ENCODE peak calls at places on chromosome 18, in four cellular contexts. D is K562, Y is HepG2, P is GM12878. B is an unnamed sample.

GRCh38 chr18:59311631-59312030 is 6.8 kb downstream of the CPLX4 start:
- DNase-seq in Y (no peak), P (no peak), D (no peak), B (no peak)

GRCh38 chr18:50190236-50190635 is 4.7 kb downstream of the MYO5B start:
- DNase-seq in D (no peak), P (no peak), Y (peak; percentile 12), B (no peak)

GRCh38 chr18:61965306-61965705 is 72.5 kb upstream of the RNF152 start:
- DNase-seq in D (no peak), P (no peak), Y (no peak), B (no peak)

GRCh38 chr18:35127201-35127600 is 86.0 kb downstream of the MAPRE2 start:
- DNase-seq in D (peak; percentile 58), P (no peak), Y (peak; percentile 19), B (no peak)

GRCh38 chr18:78939734-78940260 is 39.8 kb upstream of the SALL3 start:
- DNase-seq in D (no peak), Y (no peak), P (no peak), B (no peak)

GRCh38 chr18:9095297-9096012 is 7.0 kb upstream of the NDUFV2 start:
- DNase-seq in Y (peak; percentile 87), D (peak; percentile 46), P (peak; percentile 63), B (peak; percentile 13)

GRCh38 chr18:32707586-32707985 is 65.2 kb downstream of the KLHL14 start:
- DNase-seq in D (no peak), Y (no peak), P (no peak), B (no peak)

GRCh38 chr18:12038082-12038660 is 55.5 kb upstream of the ANKRD62 start:
- DNase-seq in D (no peak), P (no peak), Y (no peak), B (no peak)

GRCh38 chr18:52588916-52589315 is 248.9 kb downstream of the DCC start:
- DNase-seq in P (no peak), Y (no peak), D (no peak), B (no peak)

GRCh38 chr18:69936191-69936558 is 11.5 kb downstream of the CD226 start:
- DNase-seq in D (no peak), P (no peak), Y (no peak), B (no peak)

GRCh38 chr18:56505971-56506370 is 132.4 kb downstream of the TXNL1 start:
- DNase-seq in D (no peak), P (no peak), Y (no peak), B (no peak)

GRCh38 chr18:30387401-30387800 is 655.1 kb downstream of the DSC3 start:
- DNase-seq in P (no peak), Y (no peak), D (peak; percentile 80), B (no peak)

GRCh38 chr18:7614030-7614429 is 46.9 kb downstream of the PTPRM start:
- DNase-seq in Y (no peak), P (no peak), D (no peak), B (no peak)

GRCh38 chr18:7618821-7619410 is 51.8 kb downstream of the PTPRM start:
- DNase-seq in P (no peak), Y (no peak), D (no peak), B (no peak)

GRCh38 chr18:7617738-7618422 is 50.8 kb downstream of the PTPRM start:
- DNase-seq in P (no peak), D (no peak), Y (no peak), B (no peak)

GRCh38 chr18:7615840-7616239 is 48.7 kb downstream of the PTPRM start:
- DNase-seq in Y (no peak), D (no peak), P (no peak), B (no peak)

GRCh38 chr18:7616661-7617060 is 49.5 kb downstream of the PTPRM start:
- DNase-seq in D (no peak), Y (no peak), P (no peak), B (no peak)
- TF ChIP-seq BHLHE40 in D (no peak), Y (no peak), P (no peak), B (no peak)

GRCh38 chr18:63040788-63041410 is 278.7 kb downstream of the BCL2 start:
- DNase-seq in D (no peak), Y (no peak), P (peak; percentile 83), B (no peak)

GRCh38 chr18:63051928-63052327 is 267.6 kb downstream of the BCL2 start:
- DNase-seq in D (no peak), Y (no peak), P (no peak), B (no peak)

GRCh38 chr18:63043516-63043915 is 276.1 kb downstream of the BCL2 start:
- DNase-seq in P (no peak), D (no peak), Y (no peak), B (no peak)

GRCh38 chr18:63042351-63042750 is 277.2 kb downstream of the BCL2 start:
- DNase-seq in Y (no peak), D (no peak), P (no peak), B (no peak)

GRCh38 chr18:63046375-63046774 is 273.2 kb downstream of the BCL2 start:
- DNase-seq in D (no peak), P (no peak), Y (no peak), B (no peak)
- TF ChIP-seq HDAC2 in D (no peak), P (no peak), Y (no peak), B (no peak)

DNA sequence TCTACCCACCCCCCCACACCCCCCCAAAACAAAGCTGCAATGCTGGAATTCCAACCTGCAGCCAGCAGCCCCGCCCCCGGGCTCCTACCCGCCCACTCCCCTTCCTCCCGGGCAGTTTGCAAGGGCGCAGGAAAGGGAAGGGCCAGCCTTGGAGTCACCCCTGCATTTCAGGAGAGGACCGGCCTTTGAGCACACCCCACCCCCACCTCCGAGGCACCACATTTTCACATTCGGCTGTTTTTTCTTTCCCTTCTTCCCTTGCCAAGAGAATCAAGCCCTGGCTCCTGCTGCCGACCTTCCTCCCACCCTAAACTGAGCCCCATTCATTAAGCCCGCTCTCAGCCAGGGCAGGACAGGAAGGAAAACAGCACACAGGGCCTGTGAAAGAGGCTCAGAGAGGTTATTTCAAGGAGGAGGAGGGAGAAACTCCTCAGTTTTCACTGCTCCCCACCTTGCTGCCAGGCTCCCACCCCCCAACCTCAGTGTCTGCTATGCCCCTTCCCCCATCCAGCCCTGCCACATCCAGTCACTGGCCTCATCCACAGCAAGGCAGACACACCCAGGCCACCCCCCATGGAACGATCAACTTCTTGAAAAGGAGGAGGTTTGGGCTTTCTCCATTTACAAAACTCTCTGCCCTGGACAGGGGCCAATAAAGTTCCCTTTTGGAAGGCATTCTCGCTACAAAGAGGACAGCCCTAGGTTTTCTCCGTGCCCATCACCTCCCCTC is 11.2 kb downstream of the SMAD7 start:
- DNase-seq in D (no peak), Y (no peak), P (no peak), B (no peak)
- TF ChIP-seq BHLHE40 in D (no peak), Y (no peak), P (no peak), B (no peak)

GRCh38 chr18:27746241-27746640 is 430.7 kb downstream of the CDH2 start:
- DNase-seq in P (no peak), D (no peak), Y (no peak), B (no peak)

GRCh38 chr18:27749189-27749588 is 427.7 kb downstream of the CDH2 start:
- DNase-seq in D (no peak), Y (no peak), P (no peak), B (no peak)

GRCh38 chr18:27748336-27748735 is 428.6 kb downstream of the CDH2 start:
- DNase-seq in D (no peak), Y (no peak), P (no peak), B (no peak)

GRCh38 chr18:27752944-27753343 is 424.0 kb downstream of the CDH2 start:
- DNase-seq in P (no peak), D (no peak), Y (no peak), B (no peak)

DNA sequence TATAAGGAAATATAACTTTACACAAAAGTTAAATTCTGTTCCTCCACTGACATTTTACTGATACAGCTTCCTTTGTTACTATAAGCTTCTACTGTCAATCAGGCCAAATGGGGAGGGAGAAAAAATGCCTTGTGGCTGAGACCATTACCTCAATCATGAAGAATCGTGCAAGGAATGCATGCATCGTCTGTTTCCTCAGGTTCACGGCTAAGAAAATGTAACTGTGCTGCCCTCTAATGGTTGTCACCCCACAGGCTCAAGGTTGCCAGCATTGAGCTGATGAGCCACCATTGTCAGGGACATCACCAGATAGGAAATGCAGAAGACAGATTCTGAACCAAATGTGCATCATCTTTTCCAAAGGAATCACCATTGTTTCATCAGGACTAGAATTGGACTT is 426.9 kb downstream of the CDH2 start:
- DNase-seq in Y (peak; percentile 16), P (no peak), D (no peak), B (no peak)
- TF ChIP-seq HDAC2 in Y (no peak), P (no peak), D (no peak), B (no peak)

GRCh38 chr18:72727776-72728175 is 140.0 kb downstream of the NETO1 start:
- DNase-seq in P (no peak), D (no peak), Y (no peak), B (no peak)

GRCh38 chr18:72726201-72726600 is 141.6 kb downstream of the NETO1 start:
- DNase-seq in D (no peak), P (no peak), Y (no peak), B (no peak)

DNA sequence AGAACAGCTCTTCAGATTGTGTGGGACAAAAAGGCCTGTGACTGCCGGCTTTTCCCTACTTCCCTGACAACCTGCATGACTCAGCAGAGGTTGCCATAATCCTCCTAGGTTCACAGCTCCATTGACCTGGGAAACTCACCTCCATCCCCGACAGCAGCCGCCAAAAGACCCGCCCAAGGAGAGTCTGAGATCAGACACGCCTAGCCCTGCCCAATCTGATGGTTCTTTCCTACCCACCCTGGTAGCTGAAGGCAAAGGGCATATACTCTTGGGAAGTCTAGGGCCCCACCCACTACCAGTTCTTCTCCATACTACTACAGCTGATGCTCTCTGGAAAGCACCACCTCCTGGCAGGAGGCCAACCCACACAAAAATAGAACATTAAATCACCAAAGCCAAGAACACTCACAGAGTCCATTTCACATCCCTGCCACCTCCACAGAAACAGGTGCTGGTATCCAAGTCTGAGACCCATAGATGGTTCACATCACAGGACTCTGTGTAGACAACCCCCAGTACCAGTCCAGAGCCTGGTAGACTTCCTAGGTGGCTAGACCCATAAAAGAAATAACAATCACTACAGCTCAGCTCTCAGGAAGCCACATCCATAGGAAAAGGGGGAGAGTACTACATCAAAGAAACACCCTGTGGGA is 140.6 kb downstream of the NETO1 start:
- DNase-seq in P (no peak), Y (no peak), D (no peak), B (peak; percentile 4)
- TF ChIP-seq BHLHE40 in P (no peak), Y (no peak), D (no peak), B (no peak)

DNA sequence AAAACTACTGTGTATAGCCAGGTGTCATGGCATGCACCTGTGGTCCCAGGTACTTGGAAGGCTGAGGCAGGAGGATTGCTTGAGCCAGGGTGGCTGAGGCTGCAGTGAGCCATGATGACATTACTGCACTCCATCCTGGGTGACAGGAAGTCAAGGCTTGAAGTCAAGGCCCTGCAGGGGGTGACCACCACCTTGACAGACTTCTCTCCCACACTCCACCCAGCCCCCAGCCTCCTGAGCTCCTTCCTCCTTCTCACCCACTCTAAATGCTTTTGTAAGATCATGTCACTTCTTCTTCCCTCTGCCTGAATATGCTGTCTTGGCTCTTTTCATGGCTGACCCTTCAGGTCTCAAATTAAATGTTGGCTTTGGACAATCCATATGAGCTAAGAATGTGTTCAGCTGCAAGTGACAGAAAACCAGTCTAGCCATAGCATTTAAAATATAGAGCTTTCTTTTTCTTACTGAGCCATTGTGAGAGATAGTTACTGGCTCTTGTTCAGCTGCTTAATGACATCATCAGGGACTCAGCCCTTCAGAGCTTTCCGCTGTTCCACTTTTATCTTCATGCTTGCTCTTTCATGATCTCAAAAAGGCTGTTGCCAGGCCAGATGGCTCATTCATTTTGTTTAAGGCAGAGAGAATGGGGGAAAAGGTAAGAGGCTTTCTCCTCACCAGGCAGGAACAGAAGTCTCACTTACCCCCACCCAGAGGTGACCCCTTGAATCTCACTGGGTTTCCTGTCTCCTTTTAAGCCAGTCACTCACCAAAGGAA is 36.7 kb upstream of the TTC39C start:
- DNase-seq in D (no peak), P (no peak), Y (no peak), B (no peak)
- TF ChIP-seq HDAC2 in D (no peak), P (no peak), Y (no peak), B (no peak)